ENCODE peak calls at places on chromosomes 7 and 10, in six cellular contexts. One of them, this sample, is unnamed.
A peak's percentile ranks its signal among the peaks of the same experiment; 100 is the strongest.

GRCh38 chr10:73997479-73997805 is 474 bp upstream of the VCL start:
- DNase-seq in dorsolateral prefrontal cortex: no peak
- DNase-seq in WERI-Rb-1: no peak
- DNase-seq in mucosa of descending colon: no peak
- DNase-seq in astrocyte of the spinal cord: no peak
- DNase-seq in BJ: no peak
- DNase-seq in this sample: no peak

GRCh38 chr10:129784891-129785290 is 179.2 kb downstream of the EBF3 start:
- DNase-seq in astrocyte of the spinal cord: no peak
- DNase-seq in dorsolateral prefrontal cortex: no peak
- DNase-seq in BJ: no peak
- DNase-seq in WERI-Rb-1: no peak
- DNase-seq in mucosa of descending colon: no peak
- DNase-seq in this sample: no peak

GRCh38 chr10:121609426-121610380 is 11.5 kb upstream of the FGFR2 start:
- DNase-seq in dorsolateral prefrontal cortex: no peak
- DNase-seq in WERI-Rb-1: no peak
- DNase-seq in astrocyte of the spinal cord: no peak
- DNase-seq in BJ: no peak
- DNase-seq in mucosa of descending colon: no peak
- DNase-seq in this sample: no peak

GRCh38 chr10:104333037-104333727 is 5.1 kb downstream of the ITPRIP start:
- DNase-seq in BJ: no peak
- DNase-seq in mucosa of descending colon: no peak
- DNase-seq in WERI-Rb-1: no peak
- DNase-seq in astrocyte of the spinal cord: peak; percentile 43
- DNase-seq in dorsolateral prefrontal cortex: no peak
- DNase-seq in this sample: peak; percentile 60

GRCh38 chr7:51366930-51367613 is 50.5 kb upstream of the COBL start:
- DNase-seq in mucosa of descending colon: no peak
- DNase-seq in dorsolateral prefrontal cortex: peak; percentile 62
- DNase-seq in WERI-Rb-1: peak; percentile 60
- DNase-seq in astrocyte of the spinal cord: peak; percentile 44
- DNase-seq in BJ: no peak
- DNase-seq in this sample: peak; percentile 54

GRCh38 chr10:436911-437665 is 252.4 kb downstream of the DIP2C start:
- DNase-seq in WERI-Rb-1: no peak
- DNase-seq in mucosa of descending colon: no peak
- DNase-seq in astrocyte of the spinal cord: no peak
- DNase-seq in dorsolateral prefrontal cortex: no peak
- DNase-seq in BJ: no peak
- DNase-seq in this sample: no peak

GRCh38 chr10:1035201-1035600 is 9.5 kb upstream of the IDI2 start:
- DNase-seq in dorsolateral prefrontal cortex: peak; percentile 72
- DNase-seq in BJ: no peak
- DNase-seq in astrocyte of the spinal cord: no peak
- DNase-seq in mucosa of descending colon: no peak
- DNase-seq in WERI-Rb-1: no peak
- DNase-seq in this sample: no peak

GRCh38 chr10:30683496-30683895 is 53.9 kb upstream of the LYZL2 start:
- DNase-seq in BJ: no peak
- DNase-seq in WERI-Rb-1: no peak
- DNase-seq in astrocyte of the spinal cord: no peak
- DNase-seq in mucosa of descending colon: no peak
- DNase-seq in dorsolateral prefrontal cortex: no peak
- DNase-seq in this sample: no peak

GRCh38 chr10:103612462-103613365 is 119.2 kb downstream of the NEURL1 start:
- DNase-seq in BJ: peak; percentile 34
- DNase-seq in mucosa of descending colon: no peak
- DNase-seq in dorsolateral prefrontal cortex: peak; percentile 81
- DNase-seq in astrocyte of the spinal cord: peak; percentile 53
- DNase-seq in WERI-Rb-1: no peak
- DNase-seq in this sample: peak; percentile 89

GRCh38 chr10:82969405-82969804 is 1094.4 kb downstream of the NRG3 start:
- DNase-seq in mucosa of descending colon: no peak
- DNase-seq in WERI-Rb-1: no peak
- DNase-seq in BJ: no peak
- DNase-seq in dorsolateral prefrontal cortex: no peak
- DNase-seq in astrocyte of the spinal cord: peak; percentile 43
- DNase-seq in this sample: peak; percentile 37

GRCh38 chr7:133854739-133855138 is 272.4 kb upstream of the LRGUK start:
- DNase-seq in mucosa of descending colon: no peak
- DNase-seq in astrocyte of the spinal cord: peak; percentile 65
- DNase-seq in WERI-Rb-1: no peak
- DNase-seq in BJ: no peak
- DNase-seq in dorsolateral prefrontal cortex: no peak
- DNase-seq in this sample: peak; percentile 78

GRCh38 chr10:44963772-44964633 is 4.4 kb downstream of the RASSF4 start:
- DNase-seq in dorsolateral prefrontal cortex: peak; percentile 94
- DNase-seq in BJ: no peak
- DNase-seq in WERI-Rb-1: peak; percentile 90
- DNase-seq in mucosa of descending colon: no peak
- DNase-seq in astrocyte of the spinal cord: no peak
- DNase-seq in this sample: no peak

GRCh38 chr7:8295638-8296361 is 33.8 kb upstream of the ICA1 start:
- DNase-seq in mucosa of descending colon: no peak
- DNase-seq in dorsolateral prefrontal cortex: peak; percentile 26
- DNase-seq in BJ: peak; percentile 29
- DNase-seq in WERI-Rb-1: peak; percentile 59
- DNase-seq in astrocyte of the spinal cord: peak; percentile 85
- DNase-seq in this sample: peak; percentile 92

GRCh38 chr7:31051598-31052503 is at the start of gene ADCYAP1R1:
- DNase-seq in astrocyte of the spinal cord: no peak
- DNase-seq in WERI-Rb-1: peak; percentile 56
- DNase-seq in BJ: no peak
- DNase-seq in dorsolateral prefrontal cortex: peak; percentile 49
- DNase-seq in mucosa of descending colon: no peak
- DNase-seq in this sample: no peak

GRCh38 chr10:5252177-5253037 is 55.8 kb downstream of the AKR1C4 start:
- DNase-seq in mucosa of descending colon: no peak
- DNase-seq in astrocyte of the spinal cord: no peak
- DNase-seq in BJ: no peak
- DNase-seq in WERI-Rb-1: no peak
- DNase-seq in dorsolateral prefrontal cortex: no peak
- DNase-seq in this sample: peak; percentile 5

GRCh38 chr7:27129729-27130539 is 623 bp downstream of the HOXA4 start:
- DNase-seq in mucosa of descending colon: peak; percentile 70
- DNase-seq in astrocyte of the spinal cord: no peak
- DNase-seq in WERI-Rb-1: peak; percentile 33
- DNase-seq in dorsolateral prefrontal cortex: no peak
- DNase-seq in BJ: no peak
- DNase-seq in this sample: no peak

GRCh38 chr10:101708073-101708472 is 13.1 kb upstream of the FBXW4 start:
- DNase-seq in dorsolateral prefrontal cortex: no peak
- DNase-seq in astrocyte of the spinal cord: no peak
- DNase-seq in BJ: no peak
- DNase-seq in WERI-Rb-1: no peak
- DNase-seq in mucosa of descending colon: no peak
- DNase-seq in this sample: no peak

GRCh38 chr7:149385195-149385955 is 75.5 kb downstream of the ZNF777 start:
- DNase-seq in astrocyte of the spinal cord: no peak
- DNase-seq in mucosa of descending colon: no peak
- DNase-seq in BJ: no peak
- DNase-seq in dorsolateral prefrontal cortex: no peak
- DNase-seq in WERI-Rb-1: no peak
- DNase-seq in this sample: no peak

GRCh38 chr7:117169907-117170306 is 153.0 kb downstream of the WNT2 start:
- DNase-seq in astrocyte of the spinal cord: peak; percentile 47
- DNase-seq in dorsolateral prefrontal cortex: no peak
- DNase-seq in WERI-Rb-1: no peak
- DNase-seq in mucosa of descending colon: no peak
- DNase-seq in BJ: no peak
- DNase-seq in this sample: no peak

DNA sequence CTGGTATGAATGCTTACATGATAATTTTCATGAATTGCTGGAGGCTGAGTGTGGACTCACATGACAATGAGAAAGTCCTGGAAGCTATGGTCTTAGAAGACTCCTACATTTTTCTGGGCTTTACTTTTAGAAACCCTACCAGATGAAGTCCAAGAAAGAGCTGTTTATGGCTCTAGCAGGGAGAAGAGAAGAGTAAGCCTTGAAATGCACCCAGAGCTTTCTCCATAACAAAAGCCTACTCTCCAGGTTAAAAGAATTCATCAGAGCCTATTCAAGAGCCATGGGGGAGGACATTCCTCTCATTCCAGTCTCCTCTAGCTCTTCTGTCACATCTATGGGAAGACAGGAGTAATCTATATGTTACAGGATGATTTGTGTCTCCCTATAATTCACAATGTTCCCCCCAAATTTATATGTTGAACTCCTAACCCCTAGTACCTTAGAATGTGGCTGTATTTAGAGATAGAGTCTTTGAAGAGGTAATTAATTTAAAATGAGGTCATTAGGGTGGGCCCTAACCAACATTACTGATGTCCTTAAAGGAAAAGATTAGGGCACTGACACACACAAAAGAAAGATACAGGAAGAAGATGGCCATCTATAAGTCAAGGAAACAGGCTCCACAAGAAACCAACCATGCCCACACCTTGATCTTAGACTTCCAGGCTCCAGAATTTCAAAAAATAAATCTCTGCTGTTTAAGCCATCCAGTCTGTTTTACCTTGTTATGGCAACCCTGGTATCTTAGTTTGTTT is 193.8 kb upstream of the PTER start:
- DNase-seq in BJ: no peak
- DNase-seq in mucosa of descending colon: no peak
- DNase-seq in dorsolateral prefrontal cortex: no peak
- DNase-seq in WERI-Rb-1: no peak
- DNase-seq in astrocyte of the spinal cord: no peak
- DNase-seq in this sample: no peak
- H3K4me3 ChIP-seq in BJ: no peak overlapping the region
- H3K4me3 ChIP-seq in mucosa of descending colon: no peak overlapping the region
- H3K4me3 ChIP-seq in dorsolateral prefrontal cortex: no peak overlapping the region
- H3K4me3 ChIP-seq in WERI-Rb-1: no peak overlapping the region
- H3K4me3 ChIP-seq in astrocyte of the spinal cord: no peak overlapping the region
- H3K4me3 ChIP-seq in this sample: no peak overlapping the region

DNA sequence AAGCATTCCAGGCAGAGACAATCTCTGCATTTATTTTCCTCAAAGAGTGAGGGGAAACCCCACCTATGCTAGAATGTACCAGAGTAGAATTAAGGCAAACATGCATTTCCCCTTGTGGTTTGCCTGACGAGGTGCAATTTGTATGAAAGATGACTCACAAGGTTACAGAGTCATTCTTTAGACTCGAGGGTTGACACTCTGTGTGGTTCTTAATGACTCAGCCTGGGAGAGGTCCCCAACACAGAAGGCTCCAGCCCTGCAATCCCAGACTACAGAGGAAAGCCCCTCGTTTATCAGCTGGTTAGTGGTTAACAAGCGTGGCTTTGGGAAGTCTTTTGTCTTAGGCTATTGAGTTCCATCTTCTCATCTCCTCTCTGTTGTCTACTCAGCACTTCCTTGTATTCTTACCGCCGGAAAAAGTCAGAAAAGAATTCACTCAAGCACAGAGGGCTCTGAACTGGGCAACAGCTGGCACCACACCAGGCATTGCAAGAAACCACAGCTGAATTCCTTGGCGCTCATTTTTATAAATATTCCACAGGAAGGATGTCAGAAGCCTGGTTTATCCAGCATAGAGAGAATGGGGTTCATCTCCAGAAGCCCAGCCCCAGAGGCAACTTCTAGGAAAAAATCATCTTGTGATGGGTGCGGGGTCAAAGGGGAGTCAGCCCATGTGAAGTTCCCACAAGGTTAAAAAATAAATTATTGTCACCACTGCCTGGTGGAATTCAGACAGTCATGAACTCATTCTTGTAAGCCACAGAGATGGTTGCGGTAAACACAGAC is 24.4 kb upstream of the SVIL start:
- DNase-seq in dorsolateral prefrontal cortex: no peak
- DNase-seq in BJ: peak; percentile 98
- DNase-seq in WERI-Rb-1: no peak
- DNase-seq in mucosa of descending colon: no peak
- DNase-seq in astrocyte of the spinal cord: peak; percentile 100
- DNase-seq in this sample: peak; percentile 100
- TF ChIP-seq CTCF in dorsolateral prefrontal cortex: no peak
- TF ChIP-seq CTCF in BJ: peak; percentile 54
- TF ChIP-seq CTCF in WERI-Rb-1: no peak
- TF ChIP-seq CTCF in mucosa of descending colon: no peak
- TF ChIP-seq CTCF in astrocyte of the spinal cord: peak; percentile 42
- TF ChIP-seq CTCF in this sample: peak; percentile 54

GRCh38 chr10:48523820-48524758 is 80.8 kb downstream of the ARHGAP22 start:
- DNase-seq in BJ: no peak
- DNase-seq in dorsolateral prefrontal cortex: no peak
- DNase-seq in WERI-Rb-1: peak; percentile 56
- DNase-seq in mucosa of descending colon: no peak
- DNase-seq in astrocyte of the spinal cord: peak; percentile 22
- DNase-seq in this sample: no peak
- H3K4me3 ChIP-seq in BJ: peak overlapping the region; percentile 56
- H3K4me3 ChIP-seq in dorsolateral prefrontal cortex: peak overlapping the region; percentile 61
- H3K4me3 ChIP-seq in WERI-Rb-1: peak overlapping the region; percentile 65
- H3K4me3 ChIP-seq in mucosa of descending colon: no peak overlapping the region
- H3K4me3 ChIP-seq in astrocyte of the spinal cord: peak overlapping the region; percentile 42
- H3K4me3 ChIP-seq in this sample: peak overlapping the region; percentile 60

DNA sequence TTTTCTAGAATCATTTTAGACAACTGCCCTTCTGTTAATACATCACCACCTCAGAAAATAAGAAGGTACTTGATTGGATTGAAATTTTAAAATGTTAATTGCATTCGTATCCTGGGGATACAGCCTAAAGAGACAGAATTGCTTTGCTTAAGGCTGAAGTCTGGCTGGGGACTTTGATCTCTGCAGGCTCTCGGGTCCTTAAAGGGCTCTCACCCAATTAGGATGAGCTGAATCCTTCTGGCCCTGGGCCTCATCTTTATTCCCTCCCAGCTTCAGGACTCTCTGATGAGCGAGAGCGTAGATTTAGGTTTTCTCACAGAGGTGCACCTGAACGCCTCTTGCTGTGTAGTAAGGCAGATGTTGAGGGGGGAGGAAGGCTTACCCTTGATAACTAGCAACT is 475.3 kb upstream of the C7orf33 start:
- DNase-seq in mucosa of descending colon: no peak
- DNase-seq in dorsolateral prefrontal cortex: no peak
- DNase-seq in BJ: no peak
- DNase-seq in astrocyte of the spinal cord: no peak
- DNase-seq in WERI-Rb-1: no peak
- DNase-seq in this sample: no peak
- TF ChIP-seq CTCF in mucosa of descending colon: no peak
- TF ChIP-seq CTCF in dorsolateral prefrontal cortex: no peak
- TF ChIP-seq CTCF in BJ: no peak
- TF ChIP-seq CTCF in astrocyte of the spinal cord: no peak
- TF ChIP-seq CTCF in WERI-Rb-1: no peak
- TF ChIP-seq CTCF in this sample: no peak

DNA sequence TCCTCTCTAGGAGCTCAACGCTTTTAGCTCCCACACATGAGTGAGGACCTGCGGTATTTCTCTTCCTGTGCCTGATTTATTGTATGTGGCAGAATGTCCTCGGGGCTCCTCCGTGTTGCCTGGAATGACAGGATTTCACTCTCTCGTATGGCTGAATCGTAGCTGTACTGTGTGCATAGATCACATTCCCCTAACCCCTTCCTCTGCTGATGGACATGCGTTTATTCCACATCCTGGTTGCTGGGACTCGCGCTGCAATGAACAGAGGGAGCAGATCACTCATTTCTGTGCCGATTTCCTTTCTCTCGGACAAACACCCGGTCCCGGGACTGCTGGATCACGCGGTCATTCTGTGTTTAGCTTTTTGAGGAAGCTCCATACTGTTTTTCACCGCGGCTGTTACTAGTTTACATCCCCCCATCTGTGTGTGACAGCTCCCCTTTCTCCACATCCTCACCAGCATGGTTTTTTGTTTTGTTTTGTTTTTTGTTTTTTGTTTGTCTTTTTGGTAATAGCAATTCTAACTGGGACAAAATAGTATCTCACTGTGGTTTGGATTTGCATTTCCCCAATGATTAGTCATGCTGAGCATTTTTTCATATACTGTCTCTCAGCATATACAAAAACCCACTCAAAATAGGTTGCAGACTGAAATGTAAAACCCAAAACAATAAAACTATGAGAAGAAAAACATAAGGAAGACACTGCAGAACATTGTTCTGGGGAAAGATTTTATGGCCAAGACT is 76.4 kb downstream of the FOXL3 start:
- DNase-seq in WERI-Rb-1: no peak
- DNase-seq in BJ: no peak
- DNase-seq in dorsolateral prefrontal cortex: no peak
- DNase-seq in mucosa of descending colon: no peak
- DNase-seq in astrocyte of the spinal cord: no peak
- DNase-seq in this sample: peak; percentile 22
- H3K4me3 ChIP-seq in WERI-Rb-1: no peak overlapping the region
- H3K4me3 ChIP-seq in BJ: no peak overlapping the region
- H3K4me3 ChIP-seq in dorsolateral prefrontal cortex: no peak overlapping the region
- H3K4me3 ChIP-seq in mucosa of descending colon: no peak overlapping the region
- H3K4me3 ChIP-seq in astrocyte of the spinal cord: no peak overlapping the region
- H3K4me3 ChIP-seq in this sample: peak overlapping the region; percentile 17

This sample was measured in choroid plexus epithelial cell.